ENCODE peak calls at places on chromosomes 12 and 14, in eight cellular contexts. J is neural progenitor cell, X is GM23338, R is fibroblast of lung, Q is esophagus squamous epithelium, E is lower lobe of right lung, N is mucosa of descending colon, P is adrenal gland. I is an unnamed sample. For H3K4me1, the result is how much of the 10 kb centered on the place peaks cover.

GRCh38 chr14:63051966-63052365 is 6.7 kb upstream of the KCNH5 start:
- DNase-seq in J (no peak), X (no peak), R (peak), Q (no peak), E (no peak), N (no peak), P (no peak), I (no peak)

GRCh38 chr14:102452302-102452701 is 57.3 kb downstream of the ANKRD9 start:
- DNase-seq in J (no peak), X (no peak), R (no peak), Q (no peak), E (no peak), N (no peak), P (no peak), I (no peak)

GRCh38 chr14:89617471-89618291 is 200.6 kb upstream of the FOXN3 start:
- DNase-seq in J (peak), X (peak), R (peak), Q (no peak), E (no peak), N (peak), P (peak), I (peak)

GRCh38 chr12:22881878-22882277 is 256.9 kb downstream of the ETNK1 start:
- DNase-seq in J (no peak), X (no peak), R (no peak), Q (no peak), E (no peak), N (no peak), P (no peak), I (no peak)

GRCh38 chr14:22887990-22888378 is 5.0 kb downstream of the REM2 start:
- DNase-seq in J (no peak), X (no peak), R (no peak), Q (no peak), E (no peak), N (no peak), P (no peak), I (no peak)

GRCh38 chr12:19933924-19934323 is 434.4 kb upstream of the PDE3A start:
- DNase-seq in J (no peak), X (no peak), R (no peak), Q (no peak), E (no peak), N (no peak), P (no peak), I (no peak)

GRCh38 chr14:91898256-91898843 is 31.0 kb upstream of the TC2N start:
- DNase-seq in J (no peak), X (no peak), R (no peak), Q (no peak), E (no peak), N (no peak), P (no peak), I (no peak)

GRCh38 chr12:70227911-70228310 is 15.3 kb upstream of the CNOT2 start:
- DNase-seq in J (no peak), X (no peak), R (no peak), Q (no peak), E (no peak), N (no peak), P (no peak), I (no peak)

GRCh38 chr12:55965941-55966407 is at the start of gene PMEL:
- DNase-seq in J (peak), X (peak), R (no peak), Q (no peak), E (no peak), N (no peak), P (no peak), I (no peak)

GRCh38 chr12:6214633-6215032 is 14.4 kb downstream of the CD9 start:
- DNase-seq in J (no peak), X (no peak), R (no peak), Q (no peak), E (no peak), N (no peak), P (no peak), I (no peak)

GRCh38 chr12:6215932-6216494 is 15.8 kb downstream of the CD9 start:
- DNase-seq in J (no peak), X (peak), R (peak), Q (no peak), E (peak), N (peak), P (peak), I (peak)

GRCh38 chr12:6216581-6216980 is 16.4 kb downstream of the CD9 start:
- DNase-seq in J (no peak), X (no peak), R (no peak), Q (no peak), E (no peak), N (no peak), P (no peak), I (no peak)

GRCh38 chr12:6213969-6214368 is 13.8 kb downstream of the CD9 start:
- DNase-seq in J (no peak), X (no peak), R (no peak), Q (no peak), E (no peak), N (no peak), P (no peak), I (no peak)

DNA sequence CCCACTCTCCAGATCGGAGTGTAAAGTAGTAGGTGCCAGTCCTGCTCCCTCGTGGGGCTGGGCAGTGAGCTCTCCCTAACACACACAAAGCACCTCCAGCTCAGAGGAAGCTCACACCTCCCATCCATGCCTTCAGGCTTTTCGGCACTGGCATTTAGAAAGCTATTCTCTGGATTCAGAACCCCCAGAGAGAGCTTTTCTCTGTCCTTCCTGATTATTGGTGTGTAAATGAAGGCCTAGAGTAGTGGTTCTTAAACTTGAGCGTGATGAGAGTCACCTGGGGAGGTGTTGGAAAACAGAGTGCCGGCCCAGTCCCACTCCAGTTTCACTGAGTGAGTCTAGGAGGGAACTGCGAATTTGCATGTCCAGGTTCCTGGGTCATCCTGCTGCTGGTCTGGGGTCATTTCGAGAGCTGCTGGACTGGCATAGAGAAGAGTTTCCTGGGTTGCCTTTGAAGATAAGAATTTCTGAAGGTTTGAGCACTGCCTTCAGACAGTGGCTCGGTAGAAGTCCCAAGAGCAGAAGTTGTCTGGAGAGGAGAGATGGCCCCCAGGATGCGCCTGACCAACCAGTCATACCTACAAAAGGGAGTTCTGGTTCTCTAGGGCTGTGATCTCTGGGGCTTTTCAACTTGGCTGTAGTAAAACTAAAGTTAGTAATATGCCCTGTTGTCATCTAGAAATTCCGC is 15.1 kb downstream of the CD9 start:
- DNase-seq in J (no peak), X (peak), R (no peak), Q (no peak), E (no peak), N (no peak), P (no peak), I (no peak)
- H3K4me1 ChIP-seq in J (under half), X (half or more), R (under half), Q (half or more), E (half or more), N (half or more), P (half or more), I (half or more)

DNA sequence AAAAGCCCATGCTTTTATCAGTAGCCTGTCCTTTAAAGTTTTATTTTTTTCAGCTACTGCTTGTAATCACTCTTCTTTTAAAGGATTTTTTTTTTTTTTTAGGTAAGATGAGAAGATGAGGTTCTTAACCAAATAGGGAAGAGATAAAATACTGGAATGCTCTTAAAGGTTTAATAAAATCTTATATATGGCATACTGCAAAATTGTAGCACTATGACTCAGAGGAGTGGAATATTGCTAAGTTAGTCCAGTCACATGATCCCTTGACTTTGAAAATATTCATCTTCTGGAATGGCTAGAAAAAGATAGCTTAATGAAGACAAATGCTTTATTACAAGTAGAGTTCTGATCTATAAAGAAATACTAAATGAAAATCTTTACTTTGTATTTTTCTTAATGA is 116.6 kb downstream of the NAV3 start:
- DNase-seq in J (no peak), X (no peak), R (peak), Q (no peak), E (no peak), N (no peak), P (no peak), I (no peak)
- H3K4me1 ChIP-seq in J (under half), X (under half), R (under half), Q (under half), E (under half), N (under half), P (under half), I (under half)

GRCh38 chr12:27193854-27194544 is 50.1 kb upstream of the STK38L start:
- DNase-seq in J (no peak), X (no peak), R (peak), Q (no peak), E (no peak), N (no peak), P (no peak), I (no peak)
- H3K4me1 ChIP-seq in J (under half), X (under half), R (under half), Q (under half), E (under half), N (under half), P (under half), I (half or more)

GRCh38 chr12:66594688-66595087 is 84.2 kb downstream of the GRIP1 start:
- DNase-seq in J (no peak), X (no peak), R (peak), Q (no peak), E (no peak), N (no peak), P (no peak), I (no peak)
- H3K4me1 ChIP-seq in J (under half), X (under half), R (under half), Q (under half), E (under half), N (under half), P (under half), I (under half)

GRCh38 chr12:54386781-54387467 is 2.4 kb upstream of the ZNF385A start:
- DNase-seq in J (no peak), X (no peak), R (no peak), Q (no peak), E (no peak), N (no peak), P (no peak), I (no peak)
- H3K4me1 ChIP-seq in J (half or more), X (half or more), R (under half), Q (half or more), E (under half), N (under half), P (under half), I (under half)

I was measured in stomach.